ENCODE peak calls at places on chromosomes 1 and 21, in six cellular contexts. S, M, T, O, Q and Y are unnamed samples.

GRCh38 chr1:227768640-227769039 is 33.4 kb downstream of the SNAP47 start:
- DNase-seq in S (no peak), M (no peak), T (no peak), O (no peak), Q (no peak), Y (no peak)

GRCh38 chr1:169741666-169742394 is 8.0 kb upstream of the SELE start:
- DNase-seq in S (no peak), M (no peak), T (no peak), O (no peak), Q (no peak), Y (no peak)

GRCh38 chr1:160205974-160206369 is 788 bp downstream of the PEA15 start:
- DNase-seq in S (no peak), M (no peak), T (no peak), O (peak), Q (peak), Y (no peak)

GRCh38 chr1:24484208-24484607 is 18.4 kb upstream of the RCAN3 start:
- DNase-seq in S (no peak), M (no peak), T (no peak), O (no peak), Q (no peak), Y (no peak)

GRCh38 chr21:46295177-46295711 is 9.1 kb downstream of the YBEY start:
- DNase-seq in S (peak), M (peak), T (no peak), O (no peak), Q (peak), Y (no peak)

GRCh38 chr1:213041443-213041842 is 9.6 kb upstream of the RPS6KC1 start:
- DNase-seq in S (no peak), M (no peak), T (no peak), O (no peak), Q (no peak), Y (no peak)

GRCh38 chr1:2506007-2506860 is 20.2 kb downstream of the PANK4 start:
- DNase-seq in S (no peak), M (no peak), T (no peak), O (no peak), Q (no peak), Y (no peak)

GRCh38 chr1:243549108-243549507 is 293.3 kb downstream of the SDCCAG8 start:
- DNase-seq in S (no peak), M (no peak), T (no peak), O (no peak), Q (no peak), Y (no peak)

GRCh38 chr1:211643324-211644212 is 31.9 kb downstream of the NEK2 start:
- DNase-seq in S (peak), M (peak), T (no peak), O (no peak), Q (peak), Y (no peak)

GRCh38 chr1:58905126-58905490 is 121.3 kb upstream of the JUN start:
- DNase-seq in S (no peak), M (no peak), T (no peak), O (no peak), Q (no peak), Y (no peak)

GRCh38 chr1:58903450-58904298 is 119.8 kb upstream of the JUN start:
- DNase-seq in S (peak), M (peak), T (peak), O (peak), Q (peak), Y (peak)

GRCh38 chr1:58902830-58903229 is 119.0 kb upstream of the JUN start:
- DNase-seq in S (no peak), M (no peak), T (no peak), O (no peak), Q (no peak), Y (no peak)

GRCh38 chr1:58905628-58906256 is 121.9 kb upstream of the JUN start:
- DNase-seq in S (peak), M (no peak), T (no peak), O (no peak), Q (no peak), Y (no peak)

DNA sequence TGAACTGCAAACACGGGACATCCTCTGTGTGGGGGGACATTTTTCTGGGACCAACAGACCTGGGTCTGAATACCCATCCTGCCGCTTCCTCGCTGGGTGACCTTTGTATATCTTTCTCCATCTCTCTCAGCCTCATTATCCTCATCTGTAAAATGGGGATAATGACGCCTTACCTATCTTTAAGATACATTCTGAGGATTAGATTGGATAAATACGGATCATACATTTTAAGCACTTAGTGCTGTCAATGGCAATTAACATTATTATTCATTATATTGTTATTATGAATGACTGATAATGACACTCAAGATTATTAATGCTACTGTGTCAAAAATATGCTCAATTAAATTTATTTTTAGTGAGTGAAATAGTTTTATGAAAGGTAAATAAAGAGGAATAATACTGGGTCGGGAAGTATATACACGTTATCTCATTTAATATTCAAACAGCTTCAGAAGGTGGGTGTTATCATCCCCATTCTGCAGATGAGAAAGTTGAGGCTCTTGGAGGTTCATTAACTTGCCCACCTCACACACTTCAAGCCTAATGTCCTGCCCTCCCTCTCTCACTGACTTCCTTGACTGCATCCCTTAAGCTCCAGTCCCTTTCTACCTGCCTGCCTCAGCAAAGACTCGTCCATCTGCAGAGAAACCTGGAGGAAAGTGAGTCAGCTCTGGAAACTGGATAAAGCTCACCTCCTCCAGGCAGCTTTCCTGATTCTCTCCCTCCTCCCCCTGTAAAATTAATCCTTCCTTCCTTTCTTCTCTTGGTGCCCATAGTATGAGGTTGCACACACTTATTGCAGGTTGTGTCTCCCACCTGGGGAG is 120.7 kb upstream of the JUN start:
- DNase-seq in S (no peak), M (no peak), T (no peak), O (no peak), Q (no peak), Y (no peak)
- TF ChIP-seq MAX in S (no peak), M (no peak), T (no peak), O (no peak), Q (no peak), Y (no peak)

GRCh38 chr1:118661769-118662320 is 326.3 kb downstream of the TBX15 start:
- DNase-seq in S (no peak), M (no peak), T (no peak), O (no peak), Q (no peak), Y (no peak)
- TF ChIP-seq ATF3 in S (no peak), M (no peak), T (no peak), O (no peak), Q (no peak), Y (no peak)

GRCh38 chr1:201622353-201622752 is 83.4 kb downstream of the NAV1 start:
- DNase-seq in S (no peak), M (no peak), T (no peak), O (no peak), Q (no peak), Y (no peak)

GRCh38 chr1:201617157-201617556 is 78.2 kb downstream of the NAV1 start:
- DNase-seq in S (no peak), M (no peak), T (no peak), O (no peak), Q (no peak), Y (no peak)

GRCh38 chr1:201618375-201618774 is 79.4 kb downstream of the NAV1 start:
- DNase-seq in S (no peak), M (no peak), T (no peak), O (no peak), Q (peak), Y (no peak)

GRCh38 chr1:201622824-201623223 is 83.9 kb downstream of the NAV1 start:
- DNase-seq in S (no peak), M (no peak), T (no peak), O (no peak), Q (no peak), Y (no peak)

DNA sequence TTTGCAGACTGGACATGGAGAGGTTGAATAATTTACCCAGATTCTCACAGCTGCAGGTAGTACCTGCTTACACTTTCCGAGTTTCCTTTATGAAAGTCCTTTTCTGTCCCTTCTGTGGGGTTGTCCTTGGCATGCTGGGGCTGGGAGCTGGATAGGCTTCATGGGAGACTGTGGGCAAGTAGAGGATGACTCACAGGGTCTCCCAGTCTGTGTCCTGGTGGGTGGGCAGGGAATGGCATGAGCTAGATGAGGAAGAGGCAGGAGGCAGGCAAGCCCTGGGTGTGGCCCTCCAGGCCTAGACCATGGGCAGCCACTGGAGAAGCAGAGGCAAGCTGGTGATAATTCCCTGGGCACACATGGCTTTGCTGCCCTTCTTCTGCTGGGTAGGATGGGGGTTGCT is 80.6 kb downstream of the NAV1 start:
- DNase-seq in S (no peak), M (no peak), T (no peak), O (no peak), Q (no peak), Y (no peak)
- TF ChIP-seq MAX in S (no peak), M (no peak), T (no peak), O (no peak), Q (no peak), Y (no peak)

DNA sequence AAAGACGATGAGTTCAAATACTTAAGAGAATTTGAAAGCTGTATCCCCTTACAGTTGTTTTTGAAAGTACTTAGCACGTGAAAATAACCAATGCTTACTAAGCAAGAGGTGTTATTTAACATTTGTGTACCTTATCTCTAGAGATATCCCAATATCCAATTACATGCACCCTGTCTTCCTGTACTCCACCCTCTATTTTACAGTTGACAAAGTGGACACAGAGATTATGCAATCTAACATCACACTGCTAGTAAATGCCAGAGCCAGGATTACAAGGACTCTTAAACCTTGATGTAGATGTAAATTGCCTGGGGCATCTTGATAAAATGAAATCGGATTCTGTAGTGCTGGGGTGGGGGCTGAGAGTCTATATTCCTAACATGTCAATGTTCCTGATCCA is 72.0 kb downstream of the GDAP2 start:
- DNase-seq in S (peak), M (no peak), T (no peak), O (no peak), Q (peak), Y (no peak)
- TF ChIP-seq ATF3 in S (no peak), M (no peak), T (no peak), O (no peak), Q (no peak), Y (no peak)

DNA sequence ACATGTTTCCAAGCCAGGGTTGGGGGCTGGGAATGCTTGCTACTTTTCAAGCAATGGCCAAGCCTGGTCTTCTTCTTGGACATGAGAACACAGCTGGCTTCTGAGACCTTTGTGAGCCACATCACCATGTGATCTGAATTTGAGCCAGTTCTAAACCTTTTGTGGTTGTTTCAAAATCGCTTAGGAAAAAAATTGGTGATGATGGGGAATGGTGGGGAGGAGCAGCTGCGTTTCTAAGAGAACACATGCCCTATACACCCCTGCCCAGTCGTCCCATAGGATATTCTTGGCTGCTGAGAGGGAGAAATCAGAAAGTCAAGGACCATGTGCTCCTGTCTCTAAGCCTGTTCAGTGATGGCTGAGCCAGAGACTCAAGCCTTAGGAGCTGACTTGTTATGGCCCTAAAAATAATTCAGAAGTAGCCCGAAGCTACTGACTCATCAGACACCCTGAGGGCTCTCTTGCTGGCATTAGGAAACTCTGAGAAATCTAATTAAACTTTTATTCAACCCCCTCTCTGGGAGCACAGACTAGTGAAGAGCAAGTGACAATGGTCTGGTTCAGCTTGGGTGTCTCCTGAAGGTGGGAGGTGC is 30.5 kb downstream of the CCDC185 start:
- DNase-seq in S (no peak), M (no peak), T (no peak), O (peak), Q (no peak), Y (no peak)
- TF ChIP-seq MAX in S (no peak), M (no peak), T (no peak), O (no peak), Q (no peak), Y (no peak)

DNA sequence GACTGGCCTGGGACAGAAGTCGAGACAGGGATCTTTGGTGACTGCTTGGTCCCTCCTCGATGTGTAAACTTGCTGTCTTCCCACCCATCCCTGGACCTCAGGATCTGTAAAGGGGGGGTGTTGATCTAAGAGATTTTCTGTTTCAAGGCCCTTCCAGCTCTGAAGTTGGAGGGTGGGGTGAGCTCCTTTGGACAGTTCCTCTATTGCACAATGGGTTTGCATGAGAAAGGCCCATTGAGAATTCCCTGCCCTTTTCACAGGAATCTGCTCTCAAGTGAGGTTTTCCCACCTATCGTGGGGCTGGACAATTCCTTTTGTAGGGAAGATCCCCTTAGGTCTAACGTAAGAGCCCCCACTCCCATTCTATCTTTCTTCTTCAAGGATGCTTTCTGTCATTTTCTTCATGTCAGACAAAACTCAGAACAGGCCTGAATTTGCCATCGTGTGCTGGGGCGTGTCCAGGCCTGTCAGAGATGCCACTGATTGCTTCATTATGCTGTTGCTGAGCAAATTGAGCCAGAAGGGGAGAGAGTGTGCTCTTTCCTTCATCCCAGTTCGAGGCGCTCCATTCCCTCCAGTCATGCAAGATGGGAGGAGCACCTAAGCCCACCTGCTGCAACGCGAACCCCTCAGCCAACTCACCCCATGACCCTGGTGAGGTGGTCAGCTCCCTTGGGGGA is 149.9 kb upstream of the IGSF21 start:
- DNase-seq in S (no peak), M (no peak), T (no peak), O (no peak), Q (no peak), Y (no peak)
- TF ChIP-seq ATF3 in S (no peak), M (no peak), T (no peak), O (no peak), Q (no peak), Y (no peak)

GRCh38 chr1:111599781-111600180 is 19.8 kb upstream of the RAP1A start:
- DNase-seq in S (no peak), M (no peak), T (no peak), O (no peak), Q (peak), Y (no peak)

GRCh38 chr1:111596499-111596898 is 23.1 kb upstream of the RAP1A start:
- DNase-seq in S (no peak), M (no peak), T (no peak), O (no peak), Q (no peak), Y (no peak)

GRCh38 chr1:111598534-111598933 is 21.1 kb upstream of the RAP1A start:
- DNase-seq in S (no peak), M (no peak), T (no peak), O (no peak), Q (no peak), Y (no peak)

GRCh38 chr1:111595807-111596206 is 23.8 kb upstream of the RAP1A start:
- DNase-seq in S (no peak), M (no peak), T (no peak), O (no peak), Q (no peak), Y (no peak)

GRCh38 chr1:111597433-111597832 is 22.2 kb upstream of the RAP1A start:
- DNase-seq in S (no peak), M (no peak), T (no peak), O (no peak), Q (no peak), Y (no peak)
- TF ChIP-seq MAX in S (no peak), M (no peak), T (no peak), O (no peak), Q (no peak), Y (no peak)

GRCh38 chr1:150142083-150142482 is 7.6 kb upstream of the PLEKHO1 start:
- DNase-seq in S (no peak), M (no peak), T (no peak), O (no peak), Q (no peak), Y (no peak)
- TF ChIP-seq ATF3 in S (no peak), M (no peak), T (no peak), O (no peak), Q (no peak), Y (no peak)

DNA sequence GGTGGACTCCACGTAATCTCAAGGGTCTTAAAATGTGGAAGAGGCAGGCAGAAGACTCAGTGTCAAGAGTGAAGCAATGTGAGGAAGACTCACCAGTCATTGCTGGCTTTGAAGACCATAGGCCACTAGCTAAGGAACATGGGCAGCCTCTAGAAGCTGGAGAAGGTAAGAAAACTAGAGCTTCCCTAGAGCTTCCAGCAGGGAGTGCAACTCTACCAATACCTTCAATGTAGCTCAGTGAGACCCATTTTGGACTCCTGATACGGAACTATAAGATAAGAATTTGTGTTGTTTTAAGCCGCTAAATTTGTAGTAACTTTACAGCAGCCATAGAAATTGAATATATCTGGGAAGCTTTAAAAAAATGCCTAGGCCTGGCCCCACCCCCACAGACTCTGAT is 18.9 kb downstream of the METTL13 start:
- DNase-seq in S (no peak), M (no peak), T (no peak), O (no peak), Q (no peak), Y (no peak)
- TF ChIP-seq MAX in S (no peak), M (no peak), T (no peak), O (no peak), Q (no peak), Y (no peak)